ENCODE peak calls at places on chromosomes 4 and X, in seven cellular contexts. N is activated T-helper 9 cell treated with anti-CD3 and anti-CD28 coated beads, Interleukin-2, amount 50 U/mL, for 16 hours; A is WTC11; C is cardiac fibroblast; H is GM04504; T is EH; P is activated T-helper 1 cell treated with Interleukin-2 at 50 U/mL for 16 hours. M is an unnamed sample.

GRCh38 chr4:87806520-87806919 is 7.2 kb downstream of the IBSP start:
- DNase-seq in N (no peak), A (no peak), C (no peak), H (no peak), T (peak; percentile 78), P (no peak), M (no peak)

GRCh38 chr4:82666970-82667665 is 105.3 kb upstream of the TMEM150C start:
- DNase-seq in N (no peak), A (no peak), C (no peak), H (no peak), T (no peak), P (no peak), M (no peak)

GRCh38 chrX:20217279-20217678 is 49.4 kb downstream of the RPS6KA3 start:
- DNase-seq in N (no peak), A (no peak), C (peak; percentile 66), H (peak; percentile 20), T (peak; percentile 63), P (no peak), M (peak; percentile 34)

GRCh38 chr4:77001907-77002306 is 52.4 kb downstream of the SEPTIN11 start:
- DNase-seq in N (no peak), A (no peak), C (peak; percentile 69), H (no peak), T (peak; percentile 80), P (no peak), M (peak; percentile 86)

GRCh38 chrX:153774576-153775292 is 6.1 kb upstream of the SRPK3 start:
- DNase-seq in N (no peak), A (no peak), C (no peak), H (no peak), T (no peak), P (no peak), M (no peak)

GRCh38 chrX:2373615-2374014 is 127.2 kb downstream of the DHRSX start:
- DNase-seq in N (no peak), A (no peak), C (no peak), H (no peak), T (no peak), P (no peak), M (no peak)

GRCh38 chrX:11429543-11430085 is 136.4 kb downstream of the AMELX start:
- DNase-seq in N (no peak), A (no peak), C (no peak), H (no peak), T (no peak), P (no peak), M (no peak)

GRCh38 chrX:47172971-47173792 is 20.4 kb upstream of the UBA1 start:
- DNase-seq in N (no peak), A (no peak), C (no peak), H (no peak), T (no peak), P (no peak), M (no peak)

GRCh38 chr4:24850669-24851068 is 55.3 kb downstream of the SOD3 start:
- DNase-seq in N (no peak), A (no peak), C (peak; percentile 88), H (peak; percentile 83), T (peak; percentile 94), P (no peak), M (peak; percentile 97)

GRCh38 chr4:185730387-185730786 is 81.6 kb downstream of the SORBS2 start:
- DNase-seq in N (no peak), A (no peak), C (peak; percentile 64), H (no peak), T (no peak), P (no peak), M (peak; percentile 80)